ENCODE peak calls at places on chromosomes 5 and 9, in six cellular contexts. K is colonic mucosa; U is Panc1; R is CD8-positive, alpha-beta T cell; T is cardiac muscle cell; D is IMR-90. L is an unnamed sample.

GRCh38 chr9:102796244-102796643 is 198.9 kb upstream of the CYLC2 start:
- DNase-seq in T (no peak), K (no peak), D (no peak), U (no peak), R (no peak), L (no peak)

GRCh38 chr9:20805766-20806165 is 121.7 kb downstream of the FOCAD start:
- DNase-seq in K (no peak), R (no peak), D (no peak), T (no peak), U (no peak), L (no peak)

GRCh38 chr5:150286820-150287219 is 2.8 kb downstream of the CAMK2A start:
- DNase-seq in T (no peak), D (no peak), K (no peak), U (no peak), R (no peak), L (no peak)

GRCh38 chr5:159510282-159510681 is 180.0 kb upstream of the IL12B start:
- DNase-seq in U (no peak), D (peak; percentile 85), T (peak; percentile 85), K (peak; percentile 43), R (no peak), L (peak; percentile 15)

GRCh38 chr5:142411656-142412425 is 87.0 kb upstream of the SPRY4 start:
- DNase-seq in R (no peak), U (no peak), D (no peak), K (no peak), T (no peak), L (no peak)

GRCh38 chr5:1266791-1267190 is 28.1 kb downstream of the TERT start:
- DNase-seq in T (no peak), R (no peak), U (no peak), D (no peak), K (no peak), L (no peak)

GRCh38 chr5:72453260-72453775 is 53.9 kb downstream of the ZNF366 start:
- DNase-seq in T (no peak), R (no peak), D (no peak), U (no peak), K (no peak), L (no peak)

GRCh38 chr5:81904861-81905260 is 67.0 kb upstream of the ATG10 start:
- DNase-seq in T (no peak), R (no peak), D (peak; percentile 56), U (no peak), K (no peak), L (no peak)

GRCh38 chr9:512555-513272 is 298.0 kb downstream of the DOCK8 start:
- DNase-seq in T (no peak), U (no peak), D (no peak), R (no peak), K (no peak), L (no peak)

GRCh38 chr9:112360047-112360804 is 19.7 kb upstream of the HSDL2 start:
- DNase-seq in K (no peak), T (no peak), R (no peak), U (no peak), D (peak; percentile 58), L (no peak)

GRCh38 chr5:39405489-39405888 is 19.3 kb downstream of the DAB2 start:
- DNase-seq in R (no peak), D (no peak), T (no peak), U (no peak), K (no peak), L (no peak)

GRCh38 chr5:160520609-160521391 is 99.1 kb downstream of the PTTG1 start:
- DNase-seq in R (no peak), D (no peak), U (no peak), T (no peak), K (no peak), L (no peak)

GRCh38 chr9:97367729-97368128 is 44.2 kb upstream of the TDRD7 start:
- DNase-seq in T (no peak), D (no peak), U (no peak), K (no peak), R (no peak), L (no peak)

GRCh38 chr9:127968717-127969383 is 11.9 kb downstream of the EEIG1 start:
- DNase-seq in D (peak; percentile 94), R (no peak), U (peak; percentile 67), K (peak; percentile 71), T (peak; percentile 82), L (no peak)

GRCh38 chr9:37034320-37034937 is 361 bp upstream of the PAX5 start:
- DNase-seq in T (no peak), R (no peak), D (no peak), U (no peak), K (peak; percentile 32), L (no peak)

GRCh38 chr5:126023894-126024575 is 399.2 kb upstream of the GRAMD2B start:
- DNase-seq in D (no peak), U (no peak), R (no peak), T (no peak), K (no peak), L (no peak)

GRCh38 chr5:143403607-143404415 is at the start of gene NR3C1:
- DNase-seq in T (peak; percentile 93), D (peak; percentile 86), R (peak; percentile 82), K (peak; percentile 81), U (no peak), L (peak; percentile 50)

GRCh38 chr9:130927338-130927737 is 11.7 kb downstream of the FIBCD1 start:
- DNase-seq in R (no peak), D (peak; percentile 11), U (no peak), K (no peak), T (no peak), L (no peak)

GRCh38 chr9:125412166-125412565 is 150.5 kb downstream of the GAPVD1 start:
- DNase-seq in D (no peak), R (no peak), T (no peak), K (no peak), U (no peak), L (no peak)

GRCh38 chr5:54257366-54258118 is 52.8 kb downstream of the ARL15 start:
- DNase-seq in D (peak; percentile 29), K (no peak), R (no peak), U (no peak), T (no peak), L (no peak)

GRCh38 chr5:54251981-54252380 is 58.4 kb downstream of the ARL15 start:
- DNase-seq in U (no peak), T (no peak), K (no peak), D (peak; percentile 54), R (no peak), L (no peak)

GRCh38 chr5:54249210-54250028 is 61.0 kb downstream of the ARL15 start:
- DNase-seq in T (no peak), D (peak; percentile 41), U (no peak), K (peak; percentile 53), R (peak; percentile 15), L (no peak)

GRCh38 chr5:54259090-54259489 is 51.3 kb downstream of the ARL15 start:
- DNase-seq in D (peak; percentile 67), R (no peak), U (no peak), T (no peak), K (no peak), L (no peak)

DNA sequence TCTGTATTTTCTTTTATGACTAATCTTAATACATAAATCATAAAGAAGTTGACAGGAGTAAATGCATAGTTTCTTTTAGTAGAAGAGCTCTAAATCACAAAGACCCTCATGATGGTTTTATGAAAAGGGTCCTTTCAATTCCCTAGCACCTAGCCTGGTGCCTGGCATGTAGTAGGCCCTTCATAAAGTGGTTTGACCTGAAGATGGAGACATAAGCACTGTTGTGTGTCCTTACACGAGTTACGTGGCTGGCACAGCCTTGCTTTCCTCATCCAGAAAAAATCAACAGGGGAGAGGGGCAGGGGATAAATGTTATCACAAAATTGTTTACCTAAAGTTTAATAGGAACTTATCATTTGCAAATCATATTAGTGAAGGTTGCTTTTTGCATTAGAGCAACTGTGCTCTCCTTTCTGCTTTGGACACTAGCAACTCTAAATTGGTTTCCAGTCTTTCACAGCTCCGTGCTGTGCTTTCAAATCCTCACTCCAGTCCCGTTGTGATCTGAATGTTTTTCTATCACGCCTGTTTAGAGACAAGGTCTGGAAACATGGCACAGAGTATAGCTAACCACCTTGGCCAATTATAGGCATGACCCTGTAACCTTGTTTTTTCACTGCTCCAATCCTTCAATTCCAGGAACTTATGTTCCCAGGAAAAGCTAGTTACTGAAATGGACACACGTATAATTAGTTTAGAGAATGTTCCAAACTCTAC is 55.7 kb downstream of the ARL15 start:
- DNase-seq in U (no peak), T (peak; percentile 32), D (no peak), R (no peak), K (no peak), L (no peak)
- H3K4me3 ChIP-seq in U (no peak overlapping the region), T (no peak overlapping the region), D (no peak overlapping the region), R (no peak overlapping the region), K (no peak overlapping the region), L (no peak overlapping the region)

GRCh38 chr9:92804727-92805126 is 40.1 kb upstream of the BICD2 start:
- DNase-seq in U (no peak), T (no peak), D (no peak), R (no peak), K (no peak), L (no peak)

GRCh38 chr9:92807031-92807756 is 42.6 kb upstream of the BICD2 start:
- DNase-seq in K (no peak), R (no peak), T (no peak), U (no peak), D (no peak), L (no peak)

GRCh38 chr9:92807757-92808725 is 43.4 kb upstream of the BICD2 start:
- DNase-seq in K (no peak), T (no peak), U (no peak), D (no peak), R (peak; percentile 16), L (no peak)

GRCh38 chr9:92808726-92809451 is 44.3 kb upstream of the BICD2 start:
- DNase-seq in R (peak; percentile 34), D (peak; percentile 73), T (peak; percentile 83), K (peak; percentile 42), U (no peak), L (peak; percentile 88)
- H3K27me3 ChIP-seq in R (peaks cover 42% of the 10 kb centered on the region), D (peaks cover 68% of the 10 kb centered on the region), T (peaks cover 100% of the 10 kb centered on the region), K (peaks cover 67% of the 10 kb centered on the region), U (peaks cover 17% of the 10 kb centered on the region), L (no peaks in the 10 kb centered on the region)

DNA sequence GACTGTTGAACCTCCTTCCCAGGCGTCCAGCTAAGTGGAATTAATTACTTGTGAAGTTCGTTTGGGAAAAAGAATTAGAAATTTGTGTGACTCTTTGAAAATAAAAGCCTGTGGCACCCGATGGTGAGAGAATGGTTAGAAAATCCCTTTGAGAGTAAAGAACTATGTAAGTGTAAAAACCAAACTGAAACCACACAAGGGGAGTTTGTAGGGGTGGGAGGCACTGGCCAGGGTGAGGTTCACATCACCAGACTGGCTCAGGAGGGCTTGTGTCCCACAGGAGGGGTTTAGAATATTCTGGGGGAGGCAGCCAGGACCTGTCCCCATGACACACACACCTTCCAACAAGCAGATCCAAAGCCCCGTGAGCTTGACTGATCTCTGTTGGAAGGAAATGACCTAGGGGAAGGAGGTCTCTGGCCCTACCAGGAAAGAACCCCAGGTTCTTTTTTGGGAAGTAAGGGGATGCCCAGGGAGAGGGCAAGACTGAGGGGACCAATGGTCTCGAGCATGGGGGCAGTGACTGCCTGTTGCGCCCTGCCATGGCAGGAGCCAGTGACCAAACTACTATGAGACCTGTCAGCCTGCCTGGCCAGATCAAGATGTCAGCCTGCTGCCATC is 4.3 kb downstream of the SPATA24 start:
- DNase-seq in U (no peak), T (no peak), D (no peak), K (no peak), R (no peak), L (no peak)
- H3K4me3 ChIP-seq in U (no peak overlapping the region), T (no peak overlapping the region), D (no peak overlapping the region), K (no peak overlapping the region), R (no peak overlapping the region), L (no peak overlapping the region)

DNA sequence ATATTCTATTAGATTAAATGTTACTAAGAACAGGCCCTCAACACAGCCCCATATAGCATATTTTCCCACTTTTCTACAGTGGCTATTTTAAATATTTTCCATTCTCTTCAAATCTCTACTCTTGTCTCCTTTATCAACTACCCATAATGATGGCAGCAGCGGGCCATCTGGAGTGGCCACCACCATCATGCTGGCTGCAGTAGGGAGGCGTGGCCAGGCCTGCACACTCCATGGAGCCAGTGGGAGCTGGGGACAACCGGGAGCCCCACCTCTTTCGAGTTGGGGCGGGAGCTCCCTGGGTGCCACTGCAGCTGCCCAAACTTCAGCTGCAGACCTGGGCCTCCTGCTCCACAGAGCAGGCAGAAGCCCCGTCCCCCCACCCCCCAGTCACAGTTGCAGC is 98.4 kb upstream of the RANBP6 start:
- DNase-seq in K (no peak), R (no peak), D (no peak), U (no peak), T (no peak), L (no peak)
- H3K27me3 ChIP-seq in K (no peaks in the 10 kb centered on the region), R (no peaks in the 10 kb centered on the region), D (no peaks in the 10 kb centered on the region), U (no peaks in the 10 kb centered on the region), T (no peaks in the 10 kb centered on the region), L (no peaks in the 10 kb centered on the region)

L was measured in HAP-1.